ENCODE peak calls at places on chromosome 10, in seven cellular contexts. One of them, this sample, is unnamed.

GRCh38 chr10:30671011-30671616 is 41.6 kb upstream of the LYZL2 start:
- DNase-seq in progenitor cell of endocrine pancreas: peak; percentile 16
- DNase-seq in CD4-positive, alpha-beta T cell: no peak
- DNase-seq in lower leg skin: peak; percentile 25
- DNase-seq in foreskin fibroblast: peak; percentile 65
- DNase-seq in HFFc6: peak; percentile 66
- DNase-seq in fibroblast of the aortic adventitia: peak; percentile 93
- DNase-seq in this sample: peak; percentile 56

GRCh38 chr10:4083509-4084003 is 298.5 kb upstream of the KLF6 start:
- DNase-seq in progenitor cell of endocrine pancreas: no peak
- DNase-seq in CD4-positive, alpha-beta T cell: no peak
- DNase-seq in lower leg skin: no peak
- DNase-seq in foreskin fibroblast: no peak
- DNase-seq in HFFc6: no peak
- DNase-seq in fibroblast of the aortic adventitia: peak; percentile 90
- DNase-seq in this sample: no peak

GRCh38 chr10:88990528-88991160 is at the start of gene FAS:
- DNase-seq in progenitor cell of endocrine pancreas: peak; percentile 14
- DNase-seq in CD4-positive, alpha-beta T cell: peak; percentile 63
- DNase-seq in lower leg skin: peak; percentile 73
- DNase-seq in foreskin fibroblast: peak; percentile 83
- DNase-seq in HFFc6: peak; percentile 72
- DNase-seq in fibroblast of the aortic adventitia: peak; percentile 67
- DNase-seq in this sample: peak; percentile 79

GRCh38 chr10:124259139-124259825 is 159.4 kb downstream of the OAT start:
- DNase-seq in progenitor cell of endocrine pancreas: no peak
- DNase-seq in CD4-positive, alpha-beta T cell: no peak
- DNase-seq in lower leg skin: no peak
- DNase-seq in foreskin fibroblast: peak; percentile 3
- DNase-seq in HFFc6: no peak
- DNase-seq in fibroblast of the aortic adventitia: no peak
- DNase-seq in this sample: no peak

GRCh38 chr10:86962136-86962980 is 4.0 kb downstream of the SNCG start:
- DNase-seq in progenitor cell of endocrine pancreas: no peak
- DNase-seq in CD4-positive, alpha-beta T cell: no peak
- DNase-seq in lower leg skin: no peak
- DNase-seq in foreskin fibroblast: no peak
- DNase-seq in HFFc6: no peak
- DNase-seq in fibroblast of the aortic adventitia: no peak
- DNase-seq in this sample: no peak

GRCh38 chr10:12503311-12503710 is 154.0 kb downstream of the CAMK1D start:
- DNase-seq in progenitor cell of endocrine pancreas: no peak
- DNase-seq in CD4-positive, alpha-beta T cell: no peak
- DNase-seq in lower leg skin: no peak
- DNase-seq in foreskin fibroblast: no peak
- DNase-seq in HFFc6: no peak
- DNase-seq in fibroblast of the aortic adventitia: no peak
- DNase-seq in this sample: no peak

GRCh38 chr10:51341216-51341615 is 266.9 kb downstream of the PRKG1 start:
- DNase-seq in progenitor cell of endocrine pancreas: no peak
- DNase-seq in CD4-positive, alpha-beta T cell: no peak
- DNase-seq in lower leg skin: no peak
- DNase-seq in foreskin fibroblast: peak; percentile 5
- DNase-seq in HFFc6: no peak
- DNase-seq in fibroblast of the aortic adventitia: peak; percentile 18
- DNase-seq in this sample: no peak

GRCh38 chr10:97679594-97679993 is 7.4 kb downstream of the AVPI1 start:
- DNase-seq in progenitor cell of endocrine pancreas: no peak
- DNase-seq in CD4-positive, alpha-beta T cell: no peak
- DNase-seq in lower leg skin: no peak
- DNase-seq in foreskin fibroblast: no peak
- DNase-seq in HFFc6: no peak
- DNase-seq in fibroblast of the aortic adventitia: no peak
- DNase-seq in this sample: no peak

GRCh38 chr10:3484306-3485187 is 300.5 kb downstream of the KLF6 start:
- DNase-seq in progenitor cell of endocrine pancreas: no peak
- DNase-seq in CD4-positive, alpha-beta T cell: no peak
- DNase-seq in lower leg skin: no peak
- DNase-seq in foreskin fibroblast: no peak
- DNase-seq in HFFc6: no peak
- DNase-seq in fibroblast of the aortic adventitia: no peak
- DNase-seq in this sample: peak; percentile 48

GRCh38 chr10:3671431-3671955 is 113.5 kb downstream of the KLF6 start:
- DNase-seq in progenitor cell of endocrine pancreas: no peak
- DNase-seq in CD4-positive, alpha-beta T cell: no peak
- DNase-seq in lower leg skin: no peak
- DNase-seq in foreskin fibroblast: no peak
- DNase-seq in HFFc6: no peak
- DNase-seq in fibroblast of the aortic adventitia: no peak
- DNase-seq in this sample: no peak

GRCh38 chr10:6197274-6197673 is 5.5 kb upstream of the PFKFB3 start:
- DNase-seq in progenitor cell of endocrine pancreas: no peak
- DNase-seq in CD4-positive, alpha-beta T cell: no peak
- DNase-seq in lower leg skin: no peak
- DNase-seq in foreskin fibroblast: no peak
- DNase-seq in HFFc6: no peak
- DNase-seq in fibroblast of the aortic adventitia: no peak
- DNase-seq in this sample: no peak

GRCh38 chr10:18216482-18216881 is 76.3 kb downstream of the CACNB2 start:
- DNase-seq in progenitor cell of endocrine pancreas: no peak
- DNase-seq in CD4-positive, alpha-beta T cell: no peak
- DNase-seq in lower leg skin: no peak
- DNase-seq in foreskin fibroblast: peak; percentile 37
- DNase-seq in HFFc6: peak; percentile 16
- DNase-seq in fibroblast of the aortic adventitia: peak; percentile 70
- DNase-seq in this sample: no peak

DNA sequence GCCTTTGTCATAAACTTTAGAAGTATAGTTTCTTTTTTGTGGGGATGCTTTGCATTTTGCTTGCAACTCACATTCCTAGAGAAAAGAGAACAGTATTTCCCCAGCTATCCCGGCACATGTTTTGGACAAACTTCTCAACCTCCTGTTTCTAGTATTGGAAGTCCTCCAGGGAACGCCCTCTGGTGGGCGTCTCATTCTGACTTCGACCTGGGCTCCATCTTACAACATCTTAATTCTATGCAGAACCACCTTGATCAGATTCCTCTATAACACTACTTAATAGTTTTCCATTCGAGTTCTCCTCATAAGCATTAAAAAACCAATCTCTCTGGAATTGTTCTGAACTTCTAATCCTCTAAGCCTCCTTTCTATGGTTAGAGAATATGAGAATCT is 139.5 kb upstream of the FZD8 start:
- DNase-seq in progenitor cell of endocrine pancreas: no peak
- DNase-seq in CD4-positive, alpha-beta T cell: no peak
- DNase-seq in lower leg skin: no peak
- DNase-seq in foreskin fibroblast: no peak
- DNase-seq in HFFc6: no peak
- DNase-seq in fibroblast of the aortic adventitia: peak; percentile 32
- DNase-seq in this sample: no peak
- TF ChIP-seq CTCF in progenitor cell of endocrine pancreas: peak; percentile 53
- TF ChIP-seq CTCF in CD4-positive, alpha-beta T cell: no peak
- TF ChIP-seq CTCF in lower leg skin: no peak
- TF ChIP-seq CTCF in foreskin fibroblast: no peak
- TF ChIP-seq CTCF in HFFc6: peak; percentile 41
- TF ChIP-seq CTCF in fibroblast of the aortic adventitia: peak; percentile 13
- TF ChIP-seq CTCF in this sample: no peak

DNA sequence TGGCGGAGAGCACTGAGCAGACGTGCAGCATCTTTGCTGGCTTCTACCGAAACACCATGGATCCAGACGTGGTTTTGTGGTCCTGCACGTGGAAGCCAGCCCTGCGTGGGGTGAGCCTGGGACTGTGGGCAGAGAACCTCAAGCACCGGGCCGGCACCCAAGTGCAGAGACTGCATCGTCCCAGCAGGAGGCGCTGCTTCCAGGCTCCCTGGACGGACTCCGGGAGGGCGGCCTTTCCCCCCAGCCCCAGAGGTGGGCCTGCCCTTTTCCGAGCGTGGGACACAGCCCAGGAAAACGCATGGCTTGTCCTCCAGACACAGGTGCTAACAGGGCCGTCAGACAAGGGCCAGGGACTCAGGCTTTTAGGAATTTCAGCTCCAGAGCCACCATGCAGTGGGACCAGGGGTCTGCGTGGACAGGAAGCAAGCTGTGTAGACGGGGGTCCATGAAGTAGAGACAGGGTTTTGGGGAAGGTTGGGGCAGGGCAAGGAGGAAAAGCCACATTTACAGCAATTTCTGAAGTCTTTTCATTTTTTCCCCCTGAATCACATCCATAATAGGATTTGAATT is 303.9 kb downstream of the WDR37 start:
- DNase-seq in progenitor cell of endocrine pancreas: no peak
- DNase-seq in CD4-positive, alpha-beta T cell: no peak
- DNase-seq in lower leg skin: no peak
- DNase-seq in foreskin fibroblast: no peak
- DNase-seq in HFFc6: no peak
- DNase-seq in fibroblast of the aortic adventitia: no peak
- DNase-seq in this sample: no peak
- TF ChIP-seq CTCF in progenitor cell of endocrine pancreas: peak; percentile 46
- TF ChIP-seq CTCF in CD4-positive, alpha-beta T cell: no peak
- TF ChIP-seq CTCF in lower leg skin: no peak
- TF ChIP-seq CTCF in foreskin fibroblast: no peak
- TF ChIP-seq CTCF in HFFc6: peak; percentile 28
- TF ChIP-seq CTCF in fibroblast of the aortic adventitia: no peak
- TF ChIP-seq CTCF in this sample: peak; percentile 0

GRCh38 chr10:19620867-19621266 is 195.4 kb upstream of the PLXDC2 start:
- DNase-seq in progenitor cell of endocrine pancreas: no peak
- DNase-seq in CD4-positive, alpha-beta T cell: no peak
- DNase-seq in lower leg skin: no peak
- DNase-seq in foreskin fibroblast: no peak
- DNase-seq in HFFc6: no peak
- DNase-seq in fibroblast of the aortic adventitia: peak; percentile 9
- DNase-seq in this sample: no peak
- TF ChIP-seq CTCF in progenitor cell of endocrine pancreas: no peak
- TF ChIP-seq CTCF in CD4-positive, alpha-beta T cell: no peak
- TF ChIP-seq CTCF in lower leg skin: no peak
- TF ChIP-seq CTCF in foreskin fibroblast: no peak
- TF ChIP-seq CTCF in HFFc6: peak; percentile 29
- TF ChIP-seq CTCF in fibroblast of the aortic adventitia: no peak
- TF ChIP-seq CTCF in this sample: no peak

GRCh38 chr10:16011548-16011947 is 151.2 kb upstream of the MINDY3 start:
- DNase-seq in progenitor cell of endocrine pancreas: no peak
- DNase-seq in CD4-positive, alpha-beta T cell: no peak
- DNase-seq in lower leg skin: no peak
- DNase-seq in foreskin fibroblast: no peak
- DNase-seq in HFFc6: no peak
- DNase-seq in fibroblast of the aortic adventitia: no peak
- DNase-seq in this sample: no peak
- TF ChIP-seq CTCF in progenitor cell of endocrine pancreas: no peak
- TF ChIP-seq CTCF in CD4-positive, alpha-beta T cell: no peak
- TF ChIP-seq CTCF in lower leg skin: no peak
- TF ChIP-seq CTCF in foreskin fibroblast: no peak
- TF ChIP-seq CTCF in HFFc6: no peak
- TF ChIP-seq CTCF in fibroblast of the aortic adventitia: no peak
- TF ChIP-seq CTCF in this sample: no peak